ENCODE peak calls at places on chromosome 5, in four cellular contexts. Q is neural progenitor cell, I is body of pancreas, S is heart left ventricle. G is an unnamed sample.
A peak's percentile ranks its signal among the peaks of the same experiment; 100 is the strongest.

GRCh38 chr5:178732281-178732680 is 1.8 kb upstream of the ZNF354A start:
- DNase-seq in S (no peak), Q (no peak), I (no peak), G (no peak)

GRCh38 chr5:97042981-97043380 is 99.4 kb downstream of the LIX1 start:
- DNase-seq in Q (peak; percentile 42), I (no peak), S (no peak), G (no peak)

GRCh38 chr5:67350600-67351315 is 154.2 kb upstream of the CD180 start:
- DNase-seq in Q (no peak), S (no peak), I (no peak), G (no peak)

GRCh38 chr5:17918373-17919104 is 284.3 kb downstream of the TAF11L14 start:
- DNase-seq in Q (peak; percentile 47), I (no peak), S (no peak), G (no peak)

GRCh38 chr5:134252671-134253070 is 26.8 kb upstream of the PPP2CA start:
- DNase-seq in S (peak; percentile 47), I (no peak), Q (no peak), G (no peak)

GRCh38 chr5:80192507-80193241 is 63.2 kb downstream of the SERINC5 start:
- DNase-seq in Q (peak; percentile 39), I (no peak), S (peak; percentile 49), G (no peak)

GRCh38 chr5:177469061-177469628 is 4.3 kb downstream of the DBN1 start:
- DNase-seq in Q (peak; percentile 65), I (no peak), S (no peak), G (no peak)

GRCh38 chr5:83368317-83368716 is 103.2 kb upstream of the VCAN start:
- DNase-seq in S (peak; percentile 32), Q (no peak), I (no peak), G (peak; percentile 27)

GRCh38 chr5:57906637-57907036 is 424.0 kb upstream of the ACTBL2 start:
- DNase-seq in S (peak; percentile 29), I (no peak), Q (no peak), G (no peak)

GRCh38 chr5:53114988-53115387 is 5.4 kb upstream of the MOCS2 start:
- DNase-seq in I (no peak), S (no peak), Q (no peak), G (no peak)

GRCh38 chr5:73388371-73388684 is 60.2 kb downstream of the FOXD1 start:
- DNase-seq in Q (no peak), I (no peak), S (no peak), G (no peak)

GRCh38 chr5:77844408-77845272 is 68.5 kb upstream of the TBCA start:
- DNase-seq in S (no peak), Q (peak; percentile 57), I (no peak), G (no peak)

GRCh38 chr5:113189291-113189690 is 212.7 kb downstream of the DCP2 start:
- DNase-seq in Q (no peak), I (no peak), S (no peak), G (no peak)

GRCh38 chr5:115583474-115583873 is 18.8 kb downstream of the TICAM2 start:
- DNase-seq in S (peak; percentile 30), I (no peak), Q (peak; percentile 5), G (no peak)

GRCh38 chr5:141303756-141304155 is at the start of gene SLC25A2:
- DNase-seq in Q (no peak), I (no peak), S (no peak), G (no peak)

GRCh38 chr5:71922584-71923106 is 184.6 kb upstream of the MAP1B start:
- DNase-seq in S (no peak), Q (no peak), I (no peak), G (no peak)

GRCh38 chr5:1797855-1798254 is 1.8 kb downstream of the MRPL36 start:
- DNase-seq in I (no peak), Q (no peak), S (no peak), G (no peak)
- H3K4me3 ChIP-seq in I (no peak overlapping the region), Q (no peak overlapping the region), S (no peak overlapping the region), G (no peak overlapping the region)

GRCh38 chr5:10577371-10578291 is 13.8 kb downstream of the ANKRD33B start:
- DNase-seq in S (peak; percentile 68), Q (no peak), I (no peak), G (no peak)

GRCh38 chr5:10579537-10580521 is 16.0 kb downstream of the ANKRD33B start:
- DNase-seq in Q (no peak), S (no peak), I (no peak), G (no peak)

GRCh38 chr5:10578292-10578663 is 14.4 kb downstream of the ANKRD33B start:
- DNase-seq in Q (no peak), I (no peak), S (peak; percentile 15), G (no peak)

GRCh38 chr5:10580531-10581423 is 16.9 kb downstream of the ANKRD33B start:
- DNase-seq in I (no peak), Q (no peak), S (no peak), G (no peak)

DNA sequence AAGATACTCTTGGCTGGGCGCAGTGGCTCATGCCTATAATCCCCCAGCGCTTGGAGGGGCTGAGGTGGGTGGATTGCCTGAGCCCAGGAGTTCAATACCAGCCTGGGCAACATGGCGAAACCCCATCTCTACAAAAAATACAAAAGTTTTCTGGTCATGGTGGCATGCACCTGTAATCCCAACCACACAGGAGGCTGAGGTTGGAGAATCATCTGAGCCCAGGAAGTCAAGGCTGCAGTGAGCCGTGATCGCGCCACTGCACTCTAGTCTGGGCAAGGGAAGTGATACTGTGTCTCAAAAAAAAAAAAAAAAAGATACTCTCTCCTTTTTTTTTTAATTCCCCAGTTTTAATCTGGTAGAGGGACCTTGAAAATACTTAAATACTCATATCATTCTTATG is 15.0 kb downstream of the ANKRD33B start:
- DNase-seq in S (peak; percentile 17), I (no peak), Q (no peak), G (no peak)
- H3K4me1 ChIP-seq in S (peaks cover 45% of the 10 kb centered on the region), I (peaks cover 7% of the 10 kb centered on the region), Q (no peaks in the 10 kb centered on the region), G (peaks cover 55% of the 10 kb centered on the region)

GRCh38 chr5:175113947-175114346 is 330.0 kb downstream of the DRD1 start:
- DNase-seq in Q (no peak), I (no peak), S (no peak), G (no peak)

GRCh38 chr5:175120412-175120811 is 323.6 kb downstream of the DRD1 start:
- DNase-seq in I (no peak), S (no peak), Q (no peak), G (no peak)

GRCh38 chr5:175118700-175119309 is 325.2 kb downstream of the DRD1 start:
- DNase-seq in I (no peak), Q (no peak), S (no peak), G (no peak)

GRCh38 chr5:175115831-175116230 is 328.2 kb downstream of the DRD1 start:
- DNase-seq in S (no peak), Q (no peak), I (no peak), G (no peak)

GRCh38 chr5:175116466-175117048 is 327.4 kb downstream of the DRD1 start:
- DNase-seq in S (no peak), I (no peak), Q (no peak), G (no peak)
- TF ChIP-seq CTCF in S (no peak), I (no peak), Q (no peak), G (no peak)

GRCh38 chr5:124056326-124057160 is 544.6 kb downstream of the CSNK1G3 start:
- DNase-seq in S (no peak), Q (no peak), I (no peak), G (no peak)

GRCh38 chr5:124060010-124060409 is 548.0 kb downstream of the CSNK1G3 start:
- DNase-seq in S (no peak), I (no peak), Q (no peak), G (no peak)

GRCh38 chr5:124059200-124059599 is 547.2 kb downstream of the CSNK1G3 start:
- DNase-seq in I (no peak), S (no peak), Q (no peak), G (no peak)

GRCh38 chr5:124057815-124058231 is 545.8 kb downstream of the CSNK1G3 start:
- DNase-seq in Q (no peak), I (no peak), S (no peak), G (no peak)

GRCh38 chr5:124057161-124057814 is 545.3 kb downstream of the CSNK1G3 start:
- DNase-seq in Q (no peak), I (peak; percentile 63), S (peak; percentile 31), G (no peak)
- H3K4me3 ChIP-seq in Q (no peak overlapping the region), I (no peak overlapping the region), S (no peak overlapping the region), G (peak overlapping the region; percentile 26)

DNA sequence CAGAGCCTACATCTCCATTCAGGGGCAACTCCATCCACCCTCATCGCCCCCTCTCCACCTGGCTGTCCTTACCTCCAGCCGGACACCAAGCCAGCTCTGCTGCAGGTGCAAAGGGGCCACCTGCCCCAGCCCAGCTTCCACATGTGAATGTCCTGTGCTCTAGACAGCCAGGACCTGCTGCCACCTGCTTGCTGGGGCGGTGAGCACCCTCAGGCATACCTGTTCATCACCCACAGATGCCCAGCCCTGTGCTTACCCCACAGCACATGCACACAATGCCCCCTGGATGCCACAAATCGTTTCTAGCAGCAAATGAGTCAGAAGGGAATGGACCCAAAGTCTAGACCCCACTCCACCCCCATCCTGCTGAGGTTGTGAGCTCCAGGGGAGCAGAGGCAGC is 13.3 kb upstream of the NKD2 start:
- DNase-seq in Q (no peak), I (peak; percentile 8), S (no peak), G (no peak)
- H3K4me1 ChIP-seq in Q (peaks cover 5% of the 10 kb centered on the region), I (peaks cover 6% of the 10 kb centered on the region), S (peaks cover 35% of the 10 kb centered on the region), G (no peaks in the 10 kb centered on the region)

GRCh38 chr5:39148983-39149534 is 70.3 kb downstream of the FYB1 start:
- DNase-seq in Q (no peak), S (no peak), I (no peak), G (no peak)
- TF ChIP-seq CTCF in Q (peak; percentile 41), S (peak; percentile 35), I (peak; percentile 29), G (no peak)

GRCh38 chr5:1929108-1929991 is 46.6 kb upstream of the IRX4 start:
- DNase-seq in Q (no peak), S (no peak), I (no peak), G (no peak)

GRCh38 chr5:1926071-1926440 is 43.3 kb upstream of the IRX4 start:
- DNase-seq in Q (no peak), I (no peak), S (no peak), G (no peak)

GRCh38 chr5:1923766-1924165 is 41.0 kb upstream of the IRX4 start:
- DNase-seq in Q (no peak), I (no peak), S (no peak), G (no peak)

GRCh38 chr5:1925111-1926070 is 42.7 kb upstream of the IRX4 start:
- DNase-seq in I (no peak), S (no peak), Q (no peak), G (no peak)

DNA sequence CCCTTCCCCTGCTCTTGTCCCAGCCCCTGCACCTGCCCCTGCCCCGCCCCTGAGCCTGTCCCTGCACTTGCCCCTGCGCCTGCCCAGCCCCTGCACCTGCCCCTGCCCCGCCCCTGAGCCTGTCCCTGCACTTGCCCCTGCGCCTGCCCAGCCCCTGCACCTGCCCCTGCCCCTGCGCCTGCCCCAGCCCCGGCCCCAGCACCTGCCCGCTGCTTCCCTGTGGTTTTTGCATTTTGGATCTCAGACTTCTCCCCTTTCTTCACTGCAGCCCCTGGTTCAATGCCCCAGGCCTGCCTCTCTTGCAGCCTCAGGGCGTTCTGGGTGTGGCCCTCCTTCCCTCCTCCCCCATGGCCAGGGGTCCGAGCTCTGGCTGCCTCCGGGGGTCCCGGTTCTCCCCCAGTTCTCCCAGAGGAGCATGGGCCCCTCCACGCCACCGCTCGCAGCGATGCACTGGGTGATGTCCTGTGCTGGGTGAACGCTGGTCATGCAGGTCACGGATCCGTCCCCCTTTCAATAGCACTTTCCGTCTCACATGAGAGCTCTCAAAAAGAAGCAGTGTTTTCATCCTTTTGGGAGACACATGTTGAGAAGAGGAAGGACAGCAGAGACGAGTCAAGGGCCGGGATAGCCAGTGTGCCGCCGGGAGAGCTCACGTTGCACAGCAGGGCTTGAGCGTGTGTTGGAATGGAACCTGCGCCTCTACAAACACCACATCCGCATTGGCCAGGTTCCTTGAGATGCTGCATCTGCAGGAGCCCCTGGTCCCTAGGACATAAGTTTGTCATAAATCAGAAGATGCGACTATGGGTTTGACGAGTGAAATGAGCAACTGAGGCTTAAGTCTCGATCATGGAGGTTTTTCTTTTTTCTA is 44.0 kb upstream of the IRX4 start:
- DNase-seq in S (no peak), Q (no peak), I (no peak), G (no peak)
- H3K4me3 ChIP-seq in S (no peak overlapping the region), Q (no peak overlapping the region), I (no peak overlapping the region), G (no peak overlapping the region)